ENCODE peak calls at places on chromosomes 6 and 20, in four cellular contexts. L, D, T and G are unnamed samples.

GRCh38 chr6:63919556-63920110 is 284.0 kb downstream of the PHF3 start:
- DNase-seq in D (no peak), T (no peak), L (no peak), G (no peak)

GRCh38 chr20:61564628-61565027 is 312.6 kb downstream of the CDH4 start:
- DNase-seq in L (no peak), T (no peak), D (no peak), G (no peak)

GRCh38 chr20:45392733-45393132 is 14.6 kb upstream of the TP53TG5 start:
- DNase-seq in T (no peak), L (no peak), D (no peak), G (no peak)

GRCh38 chr20:37323985-37324384 is 22.0 kb upstream of the SRC start:
- DNase-seq in T (no peak), L (no peak), D (no peak), G (no peak)

GRCh38 chr6:43231053-43231452 is 1.8 kb upstream of the DNPH1 start:
- DNase-seq in T (no peak), D (no peak), L (no peak), G (no peak)

GRCh38 chr6:110325197-110325596 is 33.0 kb downstream of the METTL24 start:
- DNase-seq in D (no peak), T (no peak), L (peak; percentile 35), G (peak; percentile 21)

GRCh38 chr6:118581489-118581959 is 33.4 kb downstream of the PLN start:
- DNase-seq in D (no peak), L (no peak), T (no peak), G (no peak)

GRCh38 chr6:7673063-7673536 is 52.8 kb upstream of the BMP6 start:
- DNase-seq in D (peak; percentile 20), T (peak; percentile 50), L (no peak), G (peak; percentile 63)

GRCh38 chr6:9399916-9400315 is 964.6 kb upstream of the SLC35B3 start:
- DNase-seq in T (no peak), D (no peak), L (peak; percentile 15), G (no peak)

GRCh38 chr20:33908351-33908750 is 85.4 kb upstream of the RALY start:
- DNase-seq in L (no peak), T (no peak), D (no peak), G (peak; percentile 94)

GRCh38 chr20:25399038-25399430 is 8.4 kb upstream of the ABHD12 start:
- DNase-seq in D (peak; percentile 50), L (peak; percentile 41), T (peak; percentile 68), G (peak; percentile 34)

GRCh38 chr20:561437-562231 is 18.0 kb upstream of the CSNK2A1 start:
- DNase-seq in T (peak; percentile 73), L (peak; percentile 63), D (peak; percentile 80), G (peak; percentile 51)

GRCh38 chr6:34230653-34231351 is 5.9 kb upstream of the HMGA1 start:
- DNase-seq in T (no peak), D (no peak), L (no peak), G (no peak)

GRCh38 chr20:22411568-22412450 is 172.6 kb downstream of the FOXA2 start:
- DNase-seq in T (no peak), L (peak; percentile 64), D (peak; percentile 78), G (peak; percentile 7)

GRCh38 chr6:4188801-4189200 is 53.4 kb upstream of the ECI2 start:
- DNase-seq in T (no peak), L (no peak), D (peak; percentile 77), G (no peak)

GRCh38 chr6:79353226-79353625 is 118.7 kb upstream of the HMGN3 start:
- DNase-seq in D (no peak), T (no peak), L (no peak), G (no peak)

GRCh38 chr20:50996901-50997830 is 25.7 kb downstream of the KCNG1 start:
- DNase-seq in L (no peak), D (no peak), T (no peak), G (no peak)

GRCh38 chr6:77466055-77467028 is 3.1 kb upstream of the HTR1B start:
- DNase-seq in L (peak; percentile 72), T (no peak), D (peak; percentile 85), G (peak; percentile 45)

GRCh38 chr6:136532030-136532429 is 18.2 kb downstream of the MAP7 start:
- DNase-seq in T (no peak), D (no peak), L (no peak), G (no peak)

GRCh38 chr6:138576303-138576702 is 77.0 kb upstream of the NHSL1 start:
- DNase-seq in L (no peak), D (no peak), T (no peak), G (no peak)

GRCh38 chr6:124742971-124743370 is 219.3 kb upstream of the RNF217 start:
- DNase-seq in L (no peak), T (no peak), D (no peak), G (no peak)

GRCh38 chr6:37576336-37576737 is 76.6 kb upstream of the CCDC167 start:
- DNase-seq in D (no peak), T (peak; percentile 85), L (no peak), G (no peak)

GRCh38 chr6:102619585-102619984 is 1226.1 kb downstream of the GRIK2 start:
- DNase-seq in L (no peak), D (no peak), T (peak; percentile 1), G (no peak)

GRCh38 chr6:167828325-167828956 is 1.7 kb downstream of the AFDN start:
- DNase-seq in L (no peak), T (no peak), D (no peak), G (no peak)

GRCh38 chr20:48194026-48194425 is 408.7 kb upstream of the SULF2 start:
- DNase-seq in T (no peak), D (no peak), L (no peak), G (no peak)

DNA sequence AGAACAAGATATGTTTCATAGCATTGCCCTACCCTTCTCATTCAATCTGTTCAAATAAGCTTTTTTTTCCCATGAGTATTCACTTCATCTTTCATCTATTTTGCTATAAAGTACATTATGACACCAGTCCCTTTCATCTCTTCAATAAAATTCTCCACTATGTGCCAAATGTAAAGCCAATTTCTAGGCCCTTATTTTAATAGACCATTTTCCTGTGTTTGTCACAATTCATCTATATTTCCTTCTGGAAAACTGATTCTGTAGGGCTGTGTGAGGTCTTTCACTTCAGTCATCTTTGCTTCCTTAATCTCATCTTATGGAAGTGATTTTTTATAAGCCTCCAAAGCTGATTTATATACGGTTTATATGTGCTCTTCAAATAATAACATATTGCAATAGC is 992.4 kb upstream of the EYS start:
- DNase-seq in T (no peak), L (no peak), D (no peak), G (no peak)
- TF ChIP-seq CTCF in T (no peak), L (no peak), D (no peak), G (no peak)

GRCh38 chr6:68654134-68654533 is 19.1 kb downstream of the ADGRB3 start:
- DNase-seq in L (no peak), T (no peak), D (no peak), G (no peak)

GRCh38 chr6:68652117-68652536 is 17.0 kb downstream of the ADGRB3 start:
- DNase-seq in T (no peak), L (no peak), D (no peak), G (no peak)

GRCh38 chr6:68655028-68655427 is 19.9 kb downstream of the ADGRB3 start:
- DNase-seq in T (no peak), L (no peak), D (no peak), G (no peak)

GRCh38 chr6:68653074-68653705 is 18.1 kb downstream of the ADGRB3 start:
- DNase-seq in T (no peak), L (no peak), D (no peak), G (no peak)

DNA sequence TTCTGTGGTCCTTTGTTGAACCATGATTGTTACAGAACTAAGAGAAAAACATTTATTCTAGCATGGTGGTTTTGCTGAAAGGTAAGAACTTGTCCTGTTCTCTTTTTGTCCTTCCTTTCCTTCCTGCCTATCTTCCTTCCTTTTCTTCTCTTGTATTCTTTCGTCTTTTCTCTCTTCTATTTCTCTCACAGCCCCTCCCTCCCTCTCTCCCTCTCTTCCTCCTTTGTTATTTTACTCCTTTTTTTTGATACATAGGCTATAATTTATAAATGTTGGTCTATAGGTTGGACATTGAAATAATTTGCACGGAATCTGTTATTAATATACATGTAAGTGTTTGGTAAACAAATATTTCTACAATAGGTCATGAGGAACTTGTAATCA is 18.6 kb downstream of the ADGRB3 start:
- DNase-seq in D (no peak), L (no peak), T (no peak), G (no peak)
- TF ChIP-seq POLR2A in D (no peak), L (no peak), T (no peak), G (no peak)

GRCh38 chr6:125904871-125905270 is 51.7 kb upstream of the HINT3 start:
- DNase-seq in D (no peak), L (no peak), T (no peak), G (peak; percentile 18)

GRCh38 chr6:125910518-125910917 is 46.1 kb upstream of the HINT3 start:
- DNase-seq in T (no peak), D (no peak), L (no peak), G (no peak)

DNA sequence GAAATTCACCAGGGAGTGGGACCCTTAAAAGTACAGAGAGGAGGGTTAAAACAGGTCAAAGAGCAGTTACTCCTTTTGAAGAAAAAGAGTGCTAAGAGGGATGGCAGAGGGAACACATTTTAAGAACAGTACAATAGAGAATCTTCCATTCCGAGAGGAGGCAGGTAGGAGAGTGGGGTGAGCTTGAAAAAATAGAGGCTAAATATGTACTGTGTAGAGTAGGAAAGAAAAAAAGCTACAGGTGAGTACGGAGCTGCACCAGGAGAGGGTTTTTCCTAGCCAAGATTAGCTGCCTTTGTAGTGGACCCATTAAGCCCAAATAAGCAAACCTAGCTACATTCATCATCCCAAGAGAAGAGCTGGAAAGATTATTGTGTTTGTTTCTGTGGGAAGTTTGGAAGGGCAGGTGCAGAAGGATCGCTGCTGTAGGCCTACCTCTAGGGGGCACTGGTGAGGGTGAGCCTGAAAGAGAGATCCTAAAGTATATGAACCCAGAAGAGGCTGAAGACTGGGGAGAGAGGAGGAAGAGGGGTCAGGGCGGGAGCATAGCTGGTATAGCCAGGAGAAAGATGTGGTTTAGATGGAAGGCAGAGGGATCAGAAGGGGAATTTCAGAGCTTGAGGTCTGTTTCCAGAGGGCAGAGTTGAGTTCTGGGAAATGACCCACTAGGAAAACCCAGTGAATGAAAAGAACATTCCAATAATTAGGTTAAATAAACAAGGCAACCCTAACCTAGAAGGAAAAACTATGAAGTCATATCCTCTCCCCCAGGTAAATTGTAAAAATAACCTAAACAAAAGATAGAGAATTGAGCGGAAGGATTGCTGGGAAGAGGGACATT is 50.2 kb upstream of the HINT3 start:
- DNase-seq in L (peak; percentile 60), T (peak; percentile 23), D (peak; percentile 62), G (peak; percentile 53)
- TF ChIP-seq CTCF in L (peak; percentile 68), T (peak; percentile 93), D (peak; percentile 61), G (peak; percentile 52)

GRCh38 chr6:135182120-135182992 is 1.2 kb downstream of the MYB start:
- DNase-seq in T (no peak), D (no peak), L (peak; percentile 11), G (peak; percentile 4)

GRCh38 chr6:135180458-135181332 is at the start of gene MYB:
- DNase-seq in T (no peak), L (peak; percentile 47), D (peak; percentile 51), G (peak; percentile 40)

GRCh38 chr6:135183532-135184440 is 2.7 kb downstream of the MYB start:
- DNase-seq in T (peak; percentile 83), L (peak; percentile 51), D (peak; percentile 49), G (peak; percentile 57)

GRCh38 chr6:135181333-135182119 is 418 bp downstream of the MYB start:
- DNase-seq in D (no peak), T (no peak), L (no peak), G (no peak)

DNA sequence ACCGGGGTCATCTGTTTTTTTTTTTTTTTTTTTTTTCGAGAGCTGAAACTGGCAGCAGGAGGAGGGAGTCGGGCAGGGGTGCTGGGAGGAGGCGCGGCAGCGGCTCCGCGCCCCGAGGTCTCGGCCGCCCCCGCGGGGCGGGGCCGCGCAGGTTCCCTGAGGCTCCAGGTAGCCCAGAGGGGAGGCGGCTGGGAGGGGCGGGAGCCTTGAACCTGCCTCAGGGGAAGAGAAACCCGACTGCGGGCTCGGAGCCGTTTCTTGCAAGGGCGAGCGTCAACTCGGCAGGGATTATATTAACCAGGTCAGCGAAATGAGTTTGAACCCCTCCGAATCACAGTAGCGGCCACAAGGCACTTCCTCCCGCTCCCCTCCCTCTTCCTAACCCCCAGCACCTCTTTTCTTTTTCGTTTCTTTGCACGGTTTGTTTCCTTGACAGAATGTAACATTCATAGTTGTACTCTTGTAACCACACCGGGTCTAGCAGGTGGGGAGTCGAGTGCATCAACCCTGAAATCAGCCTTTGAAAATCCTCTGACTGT is 2.0 kb downstream of the MYB start:
- DNase-seq in D (peak; percentile 18), L (peak; percentile 17), T (no peak), G (peak; percentile 53)
- TF ChIP-seq POLR2A in D (no peak), L (no peak), T (no peak), G (no peak)